ENCODE peak calls at places on chromosomes 4 and X, in five cellular contexts. One of them, this sample, is unnamed.

GRCh38 chr4:138390286-138390685 is 148.1 kb upstream of the SLC7A11 start:
- DNase-seq in esophagus squamous epithelium: no peak
- DNase-seq in occipital lobe: no peak
- DNase-seq in skeletal muscle cell: no peak
- DNase-seq in T-helper 2 cell: no peak
- DNase-seq in this sample: no peak

GRCh38 chrX:41335590-41336331 is 1.8 kb downstream of the DDX3X start:
- DNase-seq in esophagus squamous epithelium: no peak
- DNase-seq in occipital lobe: no peak
- DNase-seq in skeletal muscle cell: no peak
- DNase-seq in T-helper 2 cell: no peak
- DNase-seq in this sample: no peak

GRCh38 chr4:86300516-86300915 is 59.3 kb downstream of the MAPK10 start:
- DNase-seq in esophagus squamous epithelium: no peak
- DNase-seq in occipital lobe: no peak
- DNase-seq in skeletal muscle cell: no peak
- DNase-seq in T-helper 2 cell: no peak
- DNase-seq in this sample: no peak

GRCh38 chr4:86108152-86108551 is 251.7 kb downstream of the MAPK10 start:
- DNase-seq in esophagus squamous epithelium: no peak
- DNase-seq in occipital lobe: no peak
- DNase-seq in skeletal muscle cell: no peak
- DNase-seq in T-helper 2 cell: no peak
- DNase-seq in this sample: no peak

GRCh38 chrX:138754861-138755260 is 43.3 kb upstream of the FGF13 start:
- DNase-seq in esophagus squamous epithelium: no peak
- DNase-seq in occipital lobe: no peak
- DNase-seq in skeletal muscle cell: no peak
- DNase-seq in T-helper 2 cell: no peak
- DNase-seq in this sample: no peak

GRCh38 chr4:106569151-106570029 is 200.8 kb upstream of the GIMD1 start:
- DNase-seq in esophagus squamous epithelium: no peak
- DNase-seq in occipital lobe: no peak
- DNase-seq in skeletal muscle cell: no peak
- DNase-seq in T-helper 2 cell: no peak
- DNase-seq in this sample: no peak

GRCh38 chr4:88171206-88171605 is 12.8 kb upstream of the ABCG2 start:
- DNase-seq in esophagus squamous epithelium: no peak
- DNase-seq in occipital lobe: no peak
- DNase-seq in skeletal muscle cell: no peak
- DNase-seq in T-helper 2 cell: no peak
- DNase-seq in this sample: no peak

GRCh38 chr4:185318679-185319078 is 77.0 kb downstream of the LRP2BP start:
- DNase-seq in esophagus squamous epithelium: no peak
- DNase-seq in occipital lobe: no peak
- DNase-seq in skeletal muscle cell: no peak
- DNase-seq in T-helper 2 cell: no peak
- DNase-seq in this sample: peak; percentile 57

This sample was measured in putamen.